ENCODE peak calls at places on chromosomes 5 and 9, in four cellular contexts. One of them, this sample, is unnamed.
A peak's percentile ranks its signal among the peaks of the same experiment; 100 is the strongest.

GRCh38 chr5:93150311-93151012 is 430.6 kb downstream of the NR2F1-AS1 start:
- DNase-seq in AG04449: no peak
- DNase-seq in mucosa of descending colon: no peak
- DNase-seq in tibial artery: no peak
- DNase-seq in this sample: no peak

GRCh38 chr5:1896602-1897376 is 14.1 kb upstream of the IRX4 start:
- DNase-seq in mucosa of descending colon: no peak
- DNase-seq in tibial artery: no peak
- DNase-seq in AG04449: no peak
- DNase-seq in this sample: no peak

GRCh38 chr5:148374693-148375360 is 8.9 kb upstream of the FBXO38 start:
- DNase-seq in tibial artery: no peak
- DNase-seq in AG04449: no peak
- DNase-seq in mucosa of descending colon: peak; percentile 64
- DNase-seq in this sample: peak; percentile 13

GRCh38 chr5:115306011-115306530 is 9.6 kb upstream of the CCDC112 start:
- DNase-seq in AG04449: no peak
- DNase-seq in mucosa of descending colon: peak; percentile 71
- DNase-seq in tibial artery: no peak
- DNase-seq in this sample: no peak

GRCh38 chr5:105506692-105507277 is 1944.2 kb upstream of the NUDT12 start:
- DNase-seq in AG04449: no peak
- DNase-seq in tibial artery: no peak
- DNase-seq in mucosa of descending colon: peak; percentile 2
- DNase-seq in this sample: no peak

GRCh38 chr9:89177401-89178161 is 1.0 kb downstream of the SHC3 start:
- DNase-seq in AG04449: no peak
- DNase-seq in tibial artery: no peak
- DNase-seq in mucosa of descending colon: no peak
- DNase-seq in this sample: no peak

GRCh38 chr9:88173378-88173999 is 35.2 kb upstream of the SPATA31C2 start:
- DNase-seq in tibial artery: peak; percentile 70
- DNase-seq in AG04449: peak; percentile 16
- DNase-seq in mucosa of descending colon: peak; percentile 59
- DNase-seq in this sample: peak; percentile 32

GRCh38 chr9:81190659-81191058 is 498.7 kb downstream of the TLE1 start:
- DNase-seq in AG04449: no peak
- DNase-seq in tibial artery: no peak
- DNase-seq in mucosa of descending colon: no peak
- DNase-seq in this sample: no peak

GRCh38 chr9:114958021-114958846 is 27.8 kb upstream of the TNFSF8 start:
- DNase-seq in tibial artery: peak; percentile 77
- DNase-seq in mucosa of descending colon: peak; percentile 20
- DNase-seq in AG04449: no peak
- DNase-seq in this sample: no peak

GRCh38 chr5:139126711-139127111 is 71.5 kb downstream of the SIL1 start:
- DNase-seq in mucosa of descending colon: no peak
- DNase-seq in tibial artery: no peak
- DNase-seq in AG04449: no peak
- DNase-seq in this sample: no peak

GRCh38 chr9:2631263-2631662 is 9.7 kb downstream of the VLDLR start:
- DNase-seq in tibial artery: no peak
- DNase-seq in mucosa of descending colon: no peak
- DNase-seq in AG04449: no peak
- DNase-seq in this sample: no peak

GRCh38 chr9:16154570-16155078 is 601.8 kb downstream of the CCDC171 start:
- DNase-seq in AG04449: no peak
- DNase-seq in mucosa of descending colon: peak; percentile 58
- DNase-seq in tibial artery: no peak
- DNase-seq in this sample: peak; percentile 21

GRCh38 chr5:44774279-44774880 is 34.4 kb upstream of the MRPS30 start:
- DNase-seq in AG04449: peak; percentile 0
- DNase-seq in tibial artery: no peak
- DNase-seq in mucosa of descending colon: peak; percentile 4
- DNase-seq in this sample: peak; percentile 18

GRCh38 chr9:89660286-89660685 is 55.5 kb downstream of the GADD45G start:
- DNase-seq in tibial artery: no peak
- DNase-seq in AG04449: no peak
- DNase-seq in mucosa of descending colon: no peak
- DNase-seq in this sample: no peak

GRCh38 chr9:88198346-88198807 is 60.1 kb upstream of the SPATA31C2 start:
- DNase-seq in AG04449: peak; percentile 36
- DNase-seq in mucosa of descending colon: peak; percentile 55
- DNase-seq in tibial artery: no peak
- DNase-seq in this sample: no peak

GRCh38 chr9:123338710-123339665 is 17.0 kb upstream of the CRB2 start:
- DNase-seq in mucosa of descending colon: peak; percentile 42
- DNase-seq in AG04449: no peak
- DNase-seq in tibial artery: no peak
- DNase-seq in this sample: peak; percentile 71

GRCh38 chr9:107487521-107488399 is 1.8 kb downstream of the KLF4 start:
- DNase-seq in tibial artery: peak; percentile 88
- DNase-seq in AG04449: no peak
- DNase-seq in mucosa of descending colon: peak; percentile 76
- DNase-seq in this sample: peak; percentile 40
- TF ChIP-seq CTCF in tibial artery: peak; percentile 44
- TF ChIP-seq CTCF in AG04449: peak; percentile 66
- TF ChIP-seq CTCF in mucosa of descending colon: peak; percentile 29
- TF ChIP-seq CTCF in this sample: peak; percentile 30

GRCh38 chr9:35716236-35716635 is 15.8 kb downstream of the TLN1 start:
- DNase-seq in tibial artery: no peak
- DNase-seq in AG04449: no peak
- DNase-seq in mucosa of descending colon: no peak
- DNase-seq in this sample: no peak
- TF ChIP-seq CTCF in tibial artery: peak; percentile 40
- TF ChIP-seq CTCF in AG04449: no peak
- TF ChIP-seq CTCF in mucosa of descending colon: no peak
- TF ChIP-seq CTCF in this sample: no peak

GRCh38 chr5:150258126-150258525 is 31.4 kb downstream of the CAMK2A start:
- DNase-seq in mucosa of descending colon: no peak
- DNase-seq in tibial artery: no peak
- DNase-seq in AG04449: no peak
- DNase-seq in this sample: no peak
- TF ChIP-seq CTCF in mucosa of descending colon: no peak
- TF ChIP-seq CTCF in tibial artery: no peak
- TF ChIP-seq CTCF in AG04449: no peak
- TF ChIP-seq CTCF in this sample: no peak

GRCh38 chr5:36073595-36074216 is 7.0 kb upstream of the UGT3A2 start:
- DNase-seq in AG04449: no peak
- DNase-seq in tibial artery: no peak
- DNase-seq in mucosa of descending colon: no peak
- DNase-seq in this sample: peak; percentile 22
- TF ChIP-seq CTCF in AG04449: peak; percentile 17
- TF ChIP-seq CTCF in tibial artery: no peak
- TF ChIP-seq CTCF in mucosa of descending colon: no peak
- TF ChIP-seq CTCF in this sample: peak; percentile 24

This sample was measured in GM10248.